ENCODE peak calls at places on chromosomes 3 and 15, in five cellular contexts. E is adipocyte, M is stomach, A is GM12865, U is body of pancreas. N is an unnamed sample.

GRCh38 chr15:32909431-32909830 is 191.6 kb downstream of the GREM1 start:
- DNase-seq in A (peak), E (peak), U (no peak), M (no peak), N (no peak)

GRCh38 chr3:108724101-108724500 is 33.1 kb downstream of the RETNLB start:
- DNase-seq in E (no peak), U (no peak), M (no peak), A (no peak), N (peak)

GRCh38 chr15:48447657-48448056 is 116.4 kb downstream of the DUT start:
- DNase-seq in U (no peak), E (peak), M (no peak), A (no peak), N (no peak)

GRCh38 chr3:4945318-4945717 is 33.9 kb upstream of the BHLHE40 start:
- DNase-seq in U (no peak), E (no peak), M (no peak), A (no peak), N (no peak)

GRCh38 chr15:62469874-62470688 is 305.0 kb upstream of the C2CD4B start:
- DNase-seq in E (peak), M (no peak), A (no peak), U (peak), N (no peak)

GRCh38 chr15:88874275-88874674 is 21.1 kb downstream of the HAPLN3 start:
- DNase-seq in M (no peak), A (no peak), U (no peak), E (no peak), N (no peak)

GRCh38 chr15:24772709-24773373 is 97.3 kb downstream of the NPAP1 start:
- DNase-seq in A (no peak), M (peak), E (peak), U (peak), N (no peak)

GRCh38 chr3:159762238-159762637 is 226.4 kb upstream of the IL12A start:
- DNase-seq in U (no peak), E (peak), M (no peak), A (no peak), N (no peak)

GRCh38 chr3:13233487-13234154 is 160.4 kb upstream of the IQSEC1 start:
- DNase-seq in M (no peak), A (no peak), U (no peak), E (no peak), N (no peak)

GRCh38 chr3:80040113-80040512 is 272.3 kb upstream of the ROBO1 start:
- DNase-seq in A (no peak), M (no peak), U (no peak), E (peak), N (no peak)

GRCh38 chr3:153749070-153749610 is 372.1 kb upstream of the ARHGEF26 start:
- DNase-seq in U (no peak), M (no peak), E (peak), A (no peak), N (no peak)

GRCh38 chr3:192929146-192929545 is 11.5 kb upstream of the MB21D2 start:
- DNase-seq in M (no peak), A (no peak), U (no peak), E (no peak), N (no peak)

GRCh38 chr15:43250785-43251184 is 15.9 kb downstream of the TGM5 start:
- DNase-seq in E (no peak), M (no peak), U (no peak), A (no peak), N (no peak)

GRCh38 chr15:48424076-48424475 is 92.8 kb downstream of the DUT start:
- DNase-seq in M (no peak), U (no peak), A (peak), E (peak), N (no peak)

GRCh38 chr15:61527836-61528589 is 298.9 kb upstream of the RORA start:
- DNase-seq in U (no peak), E (no peak), A (peak), M (no peak), N (no peak)

GRCh38 chr3:99659032-99659431 is 20.6 kb downstream of the COL8A1 start:
- DNase-seq in E (peak), M (no peak), U (peak), A (no peak), N (no peak)

DNA sequence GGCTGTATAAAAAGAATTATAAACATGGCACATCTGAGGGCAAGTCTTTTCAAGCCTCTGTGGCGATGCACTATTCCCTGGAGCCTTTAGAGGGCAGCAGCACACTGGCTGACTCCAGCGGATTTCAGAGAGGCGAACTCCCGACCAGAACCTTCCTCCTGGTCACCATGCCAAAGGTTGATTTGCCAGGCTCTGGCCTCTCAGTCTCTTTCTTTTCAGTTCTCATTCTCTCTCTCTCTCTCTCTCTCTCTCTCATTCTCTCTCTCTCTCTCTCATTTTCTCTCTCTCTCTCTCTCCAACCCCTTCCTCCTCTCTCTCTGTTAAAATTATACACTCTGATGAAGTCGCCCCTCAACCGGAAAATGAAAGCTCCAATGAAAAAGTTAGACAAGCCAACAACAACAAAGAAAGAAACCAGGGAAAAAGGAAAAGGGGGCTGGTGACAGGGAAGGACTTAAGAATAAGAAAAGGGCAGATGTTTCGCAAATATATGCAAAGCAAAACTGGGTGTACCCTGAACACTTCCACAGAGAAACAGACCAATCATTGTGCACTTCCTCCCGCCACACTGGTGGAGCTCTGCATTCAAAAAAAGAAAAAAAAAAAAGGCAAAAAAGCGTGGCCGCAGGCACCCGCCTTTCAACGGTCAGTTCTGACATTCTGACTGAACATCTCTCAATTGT is 90.2 kb downstream of the TIGIT start:
- DNase-seq in U (peak), E (peak), A (peak), M (peak), N (no peak)
- H3K4me3 ChIP-seq in U (no peak), E (peak), A (no peak), M (peak), N (peak)

DNA sequence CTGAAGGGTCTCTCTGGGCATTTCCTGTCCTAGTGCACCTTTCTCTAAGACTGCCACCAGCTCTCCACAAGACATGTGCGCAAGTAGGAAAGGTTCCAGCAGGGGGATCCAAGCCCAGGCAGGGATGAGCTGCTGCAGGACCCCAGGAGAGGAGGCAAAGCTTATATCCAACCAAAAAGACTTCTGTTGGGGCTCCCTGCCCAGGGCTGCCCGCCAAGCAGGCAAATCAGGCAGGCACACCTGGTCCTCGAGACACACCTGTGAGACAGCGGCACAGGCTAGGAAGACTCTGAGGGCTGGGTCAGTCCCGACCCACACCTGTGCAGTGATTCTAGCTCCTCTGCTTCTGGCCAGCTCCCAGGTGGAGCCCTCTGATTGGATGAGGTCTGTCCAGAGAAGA is 80.6 kb downstream of the MYLK start:
- DNase-seq in E (no peak), M (no peak), U (no peak), A (no peak), N (no peak)
- H3K4me3 ChIP-seq in E (no peak), M (no peak), U (no peak), A (no peak), N (no peak)

GRCh38 chr3:143775401-143775970 is 72.8 kb downstream of the SLC9A9 start:
- DNase-seq in M (no peak), A (peak), U (peak), E (peak), N (no peak)
- H3K4me3 ChIP-seq in M (no peak), A (no peak), U (no peak), E (peak), N (peak)

DNA sequence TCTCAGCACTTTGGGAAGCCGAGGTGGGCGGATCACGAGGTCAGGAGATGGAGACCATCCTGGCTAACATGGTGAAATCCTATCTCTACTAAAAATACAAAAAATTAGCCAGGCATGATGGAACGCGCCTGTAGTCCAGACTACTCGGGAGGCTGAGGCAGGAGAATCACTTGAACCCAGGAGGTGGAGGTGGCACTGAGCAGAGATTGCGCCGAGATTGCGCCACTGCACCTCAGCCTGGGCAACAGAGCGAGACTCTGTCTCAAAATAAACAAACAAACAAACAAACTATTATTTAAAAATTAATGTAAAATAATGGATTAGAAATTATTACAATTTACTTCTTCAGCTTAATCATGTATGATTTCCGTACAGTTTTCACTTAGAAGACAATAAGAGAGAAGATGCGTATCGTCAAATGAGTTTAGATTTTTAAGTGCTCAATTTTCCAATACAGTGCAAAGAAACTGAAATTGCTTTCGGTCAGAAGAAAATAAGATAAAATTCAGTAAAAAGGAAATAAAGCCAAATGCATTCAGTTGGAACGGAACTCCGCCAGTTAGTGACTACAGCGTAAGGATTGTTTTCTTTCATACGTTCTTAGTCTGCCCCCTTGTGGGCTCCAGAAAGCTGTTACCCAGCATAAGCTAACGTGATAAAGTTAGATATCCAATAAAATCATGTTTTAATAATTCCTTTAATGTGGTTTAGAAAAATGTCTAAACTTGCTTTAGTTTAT is 24.8 kb downstream of the AADAC start:
- DNase-seq in A (peak), M (peak), E (peak), U (peak), N (no peak)
- H3K4me3 ChIP-seq in A (no peak), M (peak), E (peak), U (no peak), N (peak)

DNA sequence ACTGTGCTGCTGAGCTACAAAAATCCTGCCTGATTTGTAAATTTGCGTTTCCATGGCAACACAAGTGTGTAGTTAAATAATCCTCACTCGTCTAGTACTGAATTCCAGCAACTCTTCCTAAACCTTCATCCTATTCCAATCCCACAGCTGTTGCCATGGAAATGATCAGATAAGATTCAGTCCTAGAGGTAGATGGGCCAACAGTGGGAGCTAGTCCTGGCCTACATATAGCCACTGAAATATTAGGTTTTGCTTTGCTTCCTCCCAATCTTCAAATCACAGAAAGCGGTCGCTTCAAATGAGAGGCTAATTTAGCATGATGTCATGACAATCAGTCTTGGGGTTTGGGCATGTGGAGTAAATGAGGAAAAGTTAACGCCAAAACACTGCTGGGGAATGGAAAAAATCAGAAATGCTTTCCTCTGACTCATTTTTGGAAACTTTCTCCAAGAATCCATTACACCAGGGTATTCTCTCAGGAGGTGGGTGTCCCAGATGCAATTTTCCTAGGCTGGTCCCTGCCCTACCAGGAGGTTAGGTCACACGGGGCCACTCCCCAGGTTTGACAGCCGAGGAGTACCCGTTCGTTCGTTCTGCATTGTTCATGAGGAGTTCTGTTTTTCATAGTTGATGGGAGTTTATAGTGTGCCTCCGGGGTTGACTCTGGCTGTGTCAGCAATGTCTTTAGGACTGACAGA is 159.2 kb upstream of the SLCO3A1 start:
- DNase-seq in E (peak), U (no peak), M (no peak), A (no peak), N (no peak)
- H3K4me3 ChIP-seq in E (peak), U (no peak), M (no peak), A (no peak), N (peak)

DNA sequence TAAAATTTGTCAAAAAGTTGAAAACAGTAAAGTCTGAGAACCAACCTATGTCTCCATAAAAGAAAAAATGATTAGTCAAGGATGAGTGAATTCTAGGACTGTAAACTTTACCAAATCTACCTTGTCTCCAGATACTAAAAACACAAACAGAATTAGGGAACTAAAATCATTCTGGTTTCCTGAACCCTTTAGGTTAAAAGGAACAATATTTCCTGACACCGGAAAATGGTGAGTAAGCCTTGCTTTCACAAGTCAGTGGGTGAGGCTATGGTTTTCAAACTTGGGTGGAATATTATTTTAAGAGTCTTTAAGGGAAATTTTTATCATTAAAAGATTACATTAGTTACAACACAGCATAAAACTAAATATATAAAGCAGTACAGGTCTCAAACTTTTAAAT is 2.4 kb downstream of the SLC12A6 start:
- DNase-seq in U (no peak), E (peak), M (no peak), A (peak), N (no peak)
- H3K4me3 ChIP-seq in U (no peak), E (peak), M (no peak), A (peak), N (peak)

DNA sequence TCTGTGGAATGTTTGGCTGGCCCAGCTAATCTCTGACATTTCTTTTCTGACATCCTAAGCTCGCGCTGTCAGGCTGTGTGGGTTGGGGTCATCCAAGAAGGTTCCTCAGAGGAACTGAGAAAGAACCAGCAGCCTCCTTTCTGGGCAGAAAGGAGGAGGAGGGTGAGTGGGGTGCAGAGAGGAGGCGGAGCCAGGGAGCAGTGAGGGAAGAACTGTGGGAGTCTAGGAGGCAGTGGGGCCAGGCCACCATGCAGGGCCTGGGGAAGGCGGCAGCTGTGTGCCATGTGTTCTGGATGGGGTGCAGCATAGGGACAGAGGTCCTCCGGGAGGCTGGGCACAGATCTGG is 5.3 kb downstream of the SEMA7A start:
- DNase-seq in E (no peak), A (peak), M (no peak), U (no peak), N (no peak)
- H3K4me3 ChIP-seq in E (no peak), A (peak), M (no peak), U (no peak), N (no peak)

N was measured in esophagus muscularis mucosa.